ENCODE peak calls at places on chromosomes 6 and 20, in four cellular contexts. One of them, this sample, is unnamed.

GRCh38 chr6:136774228-136775041 is 17.8 kb downstream of the MAP3K5 start:
- ATAC-seq in B cell: no peak
- ATAC-seq in CD8-positive, alpha-beta T cell: no peak
- ATAC-seq in body of pancreas: peak; percentile 38
- ATAC-seq in this sample: peak; percentile 48

GRCh38 chr6:142030115-142030619 is 102.6 kb upstream of the GJE1 start:
- ATAC-seq in B cell: no peak
- ATAC-seq in CD8-positive, alpha-beta T cell: no peak
- ATAC-seq in body of pancreas: no peak
- ATAC-seq in this sample: no peak

GRCh38 chr6:50998905-50999304 is 180.2 kb downstream of the TFAP2B start:
- ATAC-seq in B cell: no peak
- ATAC-seq in CD8-positive, alpha-beta T cell: no peak
- ATAC-seq in body of pancreas: no peak
- ATAC-seq in this sample: no peak

GRCh38 chr6:52495859-52496396 is 75.8 kb downstream of the EFHC1 start:
- ATAC-seq in B cell: no peak
- ATAC-seq in CD8-positive, alpha-beta T cell: no peak
- ATAC-seq in body of pancreas: no peak
- ATAC-seq in this sample: no peak

GRCh38 chr6:111555041-111555440 is 50.6 kb downstream of the TRAF3IP2 start:
- ATAC-seq in B cell: no peak
- ATAC-seq in CD8-positive, alpha-beta T cell: no peak
- ATAC-seq in body of pancreas: no peak
- ATAC-seq in this sample: peak; percentile 42

GRCh38 chr6:143620461-143620860 is 57.3 kb upstream of the PHACTR2 start:
- ATAC-seq in B cell: no peak
- ATAC-seq in CD8-positive, alpha-beta T cell: no peak
- ATAC-seq in body of pancreas: no peak
- ATAC-seq in this sample: no peak

GRCh38 chr6:163232649-163233048 is 181.9 kb upstream of the QKI start:
- ATAC-seq in B cell: no peak
- ATAC-seq in CD8-positive, alpha-beta T cell: no peak
- ATAC-seq in body of pancreas: no peak
- ATAC-seq in this sample: no peak

GRCh38 chr6:161727063-161727462 is 453.2 kb upstream of the AGPAT4 start:
- ATAC-seq in B cell: no peak
- ATAC-seq in CD8-positive, alpha-beta T cell: no peak
- ATAC-seq in body of pancreas: no peak
- ATAC-seq in this sample: no peak

GRCh38 chr6:26243132-26243531 is 121.9 kb upstream of the BTN3A2 start:
- ATAC-seq in B cell: no peak
- ATAC-seq in CD8-positive, alpha-beta T cell: no peak
- ATAC-seq in body of pancreas: no peak
- ATAC-seq in this sample: no peak

GRCh38 chr6:158312165-158312564 is at the start of gene TULP4:
- ATAC-seq in B cell: no peak
- ATAC-seq in CD8-positive, alpha-beta T cell: no peak
- ATAC-seq in body of pancreas: no peak
- ATAC-seq in this sample: no peak

GRCh38 chr6:1773697-1774096 is 164.0 kb downstream of the FOXC1 start:
- ATAC-seq in B cell: no peak
- ATAC-seq in CD8-positive, alpha-beta T cell: no peak
- ATAC-seq in body of pancreas: no peak
- ATAC-seq in this sample: no peak

GRCh38 chr6:98779618-98780017 is 54.8 kb upstream of the POU3F2 start:
- ATAC-seq in B cell: no peak
- ATAC-seq in CD8-positive, alpha-beta T cell: no peak
- ATAC-seq in body of pancreas: no peak
- ATAC-seq in this sample: no peak

GRCh38 chr6:145532361-145532760 is 203.0 kb downstream of the EPM2A start:
- ATAC-seq in B cell: no peak
- ATAC-seq in CD8-positive, alpha-beta T cell: no peak
- ATAC-seq in body of pancreas: no peak
- ATAC-seq in this sample: no peak

GRCh38 chr6:125791151-125791819 is 525 bp downstream of the NCOA7 start:
- ATAC-seq in B cell: peak; percentile 24
- ATAC-seq in CD8-positive, alpha-beta T cell: peak; percentile 39
- ATAC-seq in body of pancreas: peak; percentile 54
- ATAC-seq in this sample: no peak

GRCh38 chr20:17611540-17612286 is 41.8 kb downstream of the DSTN start:
- ATAC-seq in B cell: no peak
- ATAC-seq in CD8-positive, alpha-beta T cell: no peak
- ATAC-seq in body of pancreas: peak; percentile 24
- ATAC-seq in this sample: peak; percentile 4

GRCh38 chr6:7335519-7335918 is 22.5 kb upstream of the SSR1 start:
- ATAC-seq in B cell: no peak
- ATAC-seq in CD8-positive, alpha-beta T cell: no peak
- ATAC-seq in body of pancreas: no peak
- ATAC-seq in this sample: no peak

GRCh38 chr20:10177326-10177725 is 41.3 kb upstream of the SNAP25 start:
- ATAC-seq in B cell: no peak
- ATAC-seq in CD8-positive, alpha-beta T cell: no peak
- ATAC-seq in body of pancreas: no peak
- ATAC-seq in this sample: no peak

GRCh38 chr20:10178727-10179313 is 39.8 kb upstream of the SNAP25 start:
- ATAC-seq in B cell: no peak
- ATAC-seq in CD8-positive, alpha-beta T cell: no peak
- ATAC-seq in body of pancreas: no peak
- ATAC-seq in this sample: no peak

GRCh38 chr20:10178091-10178490 is 40.5 kb upstream of the SNAP25 start:
- ATAC-seq in B cell: no peak
- ATAC-seq in CD8-positive, alpha-beta T cell: no peak
- ATAC-seq in body of pancreas: no peak
- ATAC-seq in this sample: no peak

DNA sequence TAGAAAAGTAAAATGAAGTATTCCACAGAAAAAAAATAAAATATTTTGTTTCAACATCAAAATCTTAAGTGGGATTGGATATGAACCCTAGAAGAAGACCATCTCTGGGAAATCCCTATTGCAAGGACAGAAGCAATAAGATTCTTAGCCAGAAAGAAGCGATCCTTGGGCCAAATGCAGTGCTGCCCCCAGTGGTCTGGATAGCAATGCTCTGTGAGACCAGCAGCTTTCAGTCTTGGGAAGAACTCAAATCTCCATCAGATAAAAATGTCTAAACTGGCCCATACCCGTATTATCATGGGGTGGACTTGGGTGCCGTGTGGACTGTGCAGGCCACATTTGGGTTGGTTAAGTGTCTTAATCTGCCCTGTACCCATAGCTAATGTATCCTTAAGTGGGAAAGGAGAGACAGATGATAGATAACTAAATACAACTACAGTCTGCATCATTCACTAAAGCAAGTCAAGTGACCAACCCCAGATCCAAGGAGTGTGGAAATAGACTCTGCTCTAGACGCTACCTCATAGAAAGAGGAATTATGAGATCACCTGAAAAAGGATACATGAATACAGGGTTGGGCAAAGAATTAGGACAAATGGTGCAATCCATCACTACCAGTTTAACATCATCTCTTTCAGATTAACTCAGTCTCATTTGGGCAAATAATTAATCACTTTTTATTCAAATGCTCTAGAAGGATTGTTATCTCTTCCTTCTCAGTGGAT is 38.9 kb upstream of the SNAP25 start:
- ATAC-seq in B cell: no peak
- ATAC-seq in CD8-positive, alpha-beta T cell: no peak
- ATAC-seq in body of pancreas: no peak
- ATAC-seq in this sample: peak; percentile 36
- TF ChIP-seq CTCF in B cell: no peak
- TF ChIP-seq CTCF in CD8-positive, alpha-beta T cell: no peak
- TF ChIP-seq CTCF in body of pancreas: no peak
- TF ChIP-seq CTCF in this sample: no peak

DNA sequence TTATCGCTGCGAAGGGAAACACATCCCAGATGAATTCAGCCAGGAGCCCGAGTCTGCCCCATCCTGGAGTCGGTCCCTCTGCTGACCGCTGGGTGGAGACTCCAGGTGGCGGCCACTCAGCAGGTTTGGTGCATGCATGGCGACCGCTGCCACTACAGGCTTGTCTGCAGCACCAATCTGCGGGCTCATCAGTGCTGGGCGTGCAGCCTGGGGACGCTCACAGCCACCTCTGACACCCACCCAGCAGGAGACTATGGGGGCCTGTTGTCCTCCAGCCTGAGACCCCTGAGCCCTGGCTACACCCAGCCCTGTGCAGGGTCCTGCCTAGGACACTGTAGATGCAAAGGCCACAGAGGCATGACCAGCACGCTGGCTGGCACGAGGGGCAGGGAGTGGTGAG is 40.5 kb upstream of the GATA5 start:
- ATAC-seq in B cell: no peak
- ATAC-seq in CD8-positive, alpha-beta T cell: no peak
- ATAC-seq in body of pancreas: peak; percentile 57
- ATAC-seq in this sample: no peak
- TF ChIP-seq CTCF in B cell: no peak
- TF ChIP-seq CTCF in CD8-positive, alpha-beta T cell: no peak
- TF ChIP-seq CTCF in body of pancreas: no peak
- TF ChIP-seq CTCF in this sample: no peak

DNA sequence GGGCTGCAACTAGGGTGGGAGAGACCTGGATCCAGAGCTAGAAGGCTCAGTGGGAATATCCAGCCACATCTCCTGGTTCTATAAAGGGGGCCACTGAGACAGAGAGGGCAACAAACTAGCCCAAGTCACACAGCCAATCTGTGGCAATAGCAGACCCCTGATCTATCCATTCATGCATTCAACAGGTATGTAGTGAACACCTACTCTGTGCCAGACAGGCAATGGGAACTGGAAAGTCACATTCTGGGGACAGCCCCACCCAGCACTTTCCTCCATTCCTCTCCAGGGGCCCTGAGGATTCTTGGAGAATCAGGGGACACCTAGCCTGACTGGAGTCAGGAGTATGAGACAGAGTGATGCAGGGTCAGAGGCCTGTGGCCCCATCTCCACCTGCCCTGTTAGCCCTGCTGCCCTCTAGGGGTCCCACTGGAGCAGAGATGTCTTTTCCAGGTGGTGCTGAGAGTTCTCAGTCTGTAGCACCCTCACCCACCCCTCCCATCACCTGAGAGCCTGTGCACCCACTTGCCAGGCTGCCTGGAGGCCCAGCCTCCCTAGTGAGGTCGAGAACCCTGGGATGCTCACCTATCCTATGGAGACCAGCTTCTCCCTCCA is 13.6 kb downstream of the BPIFA2 start:
- ATAC-seq in B cell: no peak
- ATAC-seq in CD8-positive, alpha-beta T cell: no peak
- ATAC-seq in body of pancreas: no peak
- ATAC-seq in this sample: no peak
- TF ChIP-seq CTCF in B cell: no peak
- TF ChIP-seq CTCF in CD8-positive, alpha-beta T cell: no peak
- TF ChIP-seq CTCF in body of pancreas: no peak
- TF ChIP-seq CTCF in this sample: no peak

GRCh38 chr20:39105551-39105950 is 143.4 kb downstream of the DHX35 start:
- ATAC-seq in B cell: no peak
- ATAC-seq in CD8-positive, alpha-beta T cell: no peak
- ATAC-seq in body of pancreas: no peak
- ATAC-seq in this sample: no peak
- TF ChIP-seq CTCF in B cell: no peak
- TF ChIP-seq CTCF in CD8-positive, alpha-beta T cell: no peak
- TF ChIP-seq CTCF in body of pancreas: no peak
- TF ChIP-seq CTCF in this sample: no peak

GRCh38 chr20:49319204-49319809 is 41.5 kb upstream of the ZNFX1 start:
- ATAC-seq in B cell: no peak
- ATAC-seq in CD8-positive, alpha-beta T cell: no peak
- ATAC-seq in body of pancreas: no peak
- ATAC-seq in this sample: no peak

GRCh38 chr20:49323622-49324238 is 45.9 kb upstream of the ZNFX1 start:
- ATAC-seq in B cell: no peak
- ATAC-seq in CD8-positive, alpha-beta T cell: peak; percentile 83
- ATAC-seq in body of pancreas: no peak
- ATAC-seq in this sample: no peak

GRCh38 chr20:49318091-49318429 is 40.2 kb upstream of the ZNFX1 start:
- ATAC-seq in B cell: no peak
- ATAC-seq in CD8-positive, alpha-beta T cell: no peak
- ATAC-seq in body of pancreas: no peak
- ATAC-seq in this sample: no peak

GRCh38 chr20:49318430-49319203 is 40.8 kb upstream of the ZNFX1 start:
- ATAC-seq in B cell: no peak
- ATAC-seq in CD8-positive, alpha-beta T cell: peak; percentile 52
- ATAC-seq in body of pancreas: no peak
- ATAC-seq in this sample: no peak

DNA sequence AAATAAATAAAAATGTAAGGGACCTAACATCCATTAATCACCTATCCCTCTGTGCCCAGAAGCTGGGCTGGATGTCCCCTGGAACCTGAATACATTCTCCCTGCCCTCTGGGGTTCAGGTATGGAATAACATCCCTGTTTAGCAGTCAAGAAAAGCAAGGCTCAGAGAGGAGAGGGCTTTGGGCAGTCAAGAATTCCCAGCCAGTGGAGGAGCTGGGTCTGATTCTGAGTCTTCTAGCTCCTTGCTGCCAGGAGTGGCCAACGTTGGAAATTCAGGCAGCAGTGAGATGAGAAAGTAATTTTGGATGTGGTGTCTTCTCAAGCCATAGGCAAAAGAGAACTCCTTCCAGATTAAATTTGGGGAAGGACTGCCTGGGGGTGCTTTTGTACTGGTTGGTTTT is 42.6 kb upstream of the ZNFX1 start:
- ATAC-seq in B cell: no peak
- ATAC-seq in CD8-positive, alpha-beta T cell: no peak
- ATAC-seq in body of pancreas: no peak
- ATAC-seq in this sample: no peak
- TF ChIP-seq CTCF in B cell: no peak
- TF ChIP-seq CTCF in CD8-positive, alpha-beta T cell: no peak
- TF ChIP-seq CTCF in body of pancreas: no peak
- TF ChIP-seq CTCF in this sample: no peak

GRCh38 chr20:56187791-56188190 is 60.7 kb upstream of the MC3R start:
- ATAC-seq in B cell: no peak
- ATAC-seq in CD8-positive, alpha-beta T cell: no peak
- ATAC-seq in body of pancreas: no peak
- ATAC-seq in this sample: no peak
- TF ChIP-seq CTCF in B cell: no peak
- TF ChIP-seq CTCF in CD8-positive, alpha-beta T cell: no peak
- TF ChIP-seq CTCF in body of pancreas: no peak
- TF ChIP-seq CTCF in this sample: no peak